ENCODE peak calls at places on chromosomes 6 and 20, in nine cellular contexts. A is stomach, X is testis, C is tibial artery, I is heart right ventricle, K is MM.1S, B is PC-3, V is hepatocyte, M is AG04450. H is an unnamed sample.
A peak's percentile ranks its signal among the peaks of the same experiment; 100 is the strongest.

GRCh38 chr6:22970004-22970403 is 400.6 kb downstream of the HDGFL1 start:
- DNase-seq in A (no peak), X (no peak), C (no peak), I (no peak), K (peak; percentile 28), B (no peak), V (no peak), M (no peak), H (no peak)

GRCh38 chr6:157107915-157108651 is 215.2 kb downstream of the TMEM242 start:
- DNase-seq in A (no peak), X (no peak), C (no peak), I (no peak), K (no peak), B (peak; percentile 82), V (peak; percentile 59), M (peak; percentile 74), H (no peak)

GRCh38 chr20:4896971-4897497 is 104.3 kb downstream of the SLC23A2 start:
- DNase-seq in A (no peak), X (no peak), C (no peak), I (no peak), K (peak; percentile 85), B (peak; percentile 66), V (peak; percentile 40), M (no peak), H (no peak)

GRCh38 chr20:32126919-32127318 is 17.4 kb downstream of the TM9SF4 start:
- DNase-seq in A (no peak), X (no peak), C (no peak), I (no peak), K (no peak), B (no peak), V (no peak), M (no peak), H (no peak)

GRCh38 chr6:47057830-47058540 is 15.9 kb upstream of the ADGRF1 start:
- DNase-seq in A (no peak), X (no peak), C (no peak), I (no peak), K (no peak), B (peak; percentile 98), V (no peak), M (no peak), H (no peak)

GRCh38 chr20:53611449-53611894 is 17.8 kb upstream of the ZNF217 start:
- DNase-seq in A (peak; percentile 25), X (peak; percentile 26), C (peak; percentile 66), I (peak; percentile 29), K (peak; percentile 76), B (peak; percentile 90), V (peak; percentile 70), M (peak; percentile 92), H (no peak)

GRCh38 chr20:44796311-44796710 is 14.0 kb downstream of the RIMS4 start:
- DNase-seq in A (no peak), X (no peak), C (no peak), I (no peak), K (no peak), B (no peak), V (no peak), M (no peak), H (no peak)

GRCh38 chr20:24439737-24440136 is 29.7 kb upstream of the SYNDIG1 start:
- DNase-seq in A (no peak), X (no peak), C (no peak), I (no peak), K (no peak), B (no peak), V (no peak), M (no peak), H (no peak)

GRCh38 chr6:74170118-74170517 is 474.1 kb downstream of the CD109 start:
- DNase-seq in A (no peak), X (no peak), C (no peak), I (no peak), K (no peak), B (no peak), V (no peak), M (peak; percentile 98), H (no peak)

GRCh38 chr20:33092361-33092760 is 12.9 kb downstream of the BPIFB4 start:
- DNase-seq in A (no peak), X (no peak), C (no peak), I (no peak), K (no peak), B (no peak), V (no peak), M (no peak), H (no peak)

GRCh38 chr6:44224154-44224977 is 971 bp downstream of the SLC29A1 start:
- DNase-seq in A (no peak), X (no peak), C (no peak), I (no peak), K (no peak), B (peak; percentile 44), V (no peak), M (no peak), H (no peak)

GRCh38 chr6:126039284-126039683 is 52.9 kb downstream of the TRMT11 start:
- DNase-seq in A (no peak), X (no peak), C (no peak), I (no peak), K (no peak), B (peak; percentile 60), V (no peak), M (no peak), H (no peak)

GRCh38 chr6:43950731-43951062 is 176.6 kb downstream of the MRPL14 start:
- DNase-seq in A (no peak), X (no peak), C (peak; percentile 25), I (no peak), K (no peak), B (no peak), V (no peak), M (no peak), H (no peak)

GRCh38 chr20:45229264-45230056 is 8.3 kb downstream of the SEMG2 start:
- DNase-seq in A (peak; percentile 63), X (peak; percentile 70), C (no peak), I (no peak), K (peak; percentile 46), B (peak; percentile 91), V (peak; percentile 46), M (no peak), H (no peak)

DNA sequence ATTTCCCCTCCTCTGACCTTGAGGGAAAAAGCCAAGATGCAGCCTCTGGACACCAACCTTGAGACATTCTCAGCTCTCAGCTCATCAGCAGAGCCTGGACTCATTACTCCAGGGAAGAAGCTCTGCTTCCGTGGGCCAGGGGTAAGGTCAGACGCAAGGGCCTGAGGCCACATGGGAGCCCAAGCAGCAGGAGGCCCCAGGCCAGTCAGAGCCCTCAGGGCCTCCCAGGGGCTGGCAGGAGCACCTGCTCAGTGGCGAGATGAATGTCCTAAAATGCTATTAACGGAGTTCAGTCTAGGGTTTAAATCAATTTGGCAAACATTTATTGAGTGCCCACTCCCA is 208.6 kb downstream of the ERMARD start:
- DNase-seq in A (no peak), X (no peak), C (peak; percentile 46), I (no peak), K (no peak), B (no peak), V (no peak), M (no peak), H (no peak)
- H3K27ac ChIP-seq in A (no peak overlapping the region), X (no peak overlapping the region), C (no peak overlapping the region), I (no peak overlapping the region), K (no peak overlapping the region), B (no peak overlapping the region), V (no peak overlapping the region), M (no peak overlapping the region), H (no peak overlapping the region)

GRCh38 chr6:26472549-26473245 is 14.9 kb downstream of the BTN2A1 start:
- DNase-seq in A (no peak), X (no peak), C (no peak), I (no peak), K (no peak), B (no peak), V (no peak), M (no peak), H (no peak)

GRCh38 chr6:26474439-26474881 is 16.7 kb downstream of the BTN2A1 start:
- DNase-seq in A (no peak), X (no peak), C (no peak), I (no peak), K (no peak), B (no peak), V (no peak), M (no peak), H (no peak)

GRCh38 chr6:26471970-26472369 is 14.2 kb downstream of the BTN2A1 start:
- DNase-seq in A (no peak), X (no peak), C (no peak), I (no peak), K (no peak), B (no peak), V (no peak), M (no peak), H (no peak)

GRCh38 chr6:26473758-26474438 is 16.1 kb downstream of the BTN2A1 start:
- DNase-seq in A (peak; percentile 87), X (peak; percentile 88), C (peak; percentile 92), I (peak; percentile 87), K (peak; percentile 92), B (peak; percentile 94), V (peak; percentile 86), M (peak; percentile 87), H (no peak)

DNA sequence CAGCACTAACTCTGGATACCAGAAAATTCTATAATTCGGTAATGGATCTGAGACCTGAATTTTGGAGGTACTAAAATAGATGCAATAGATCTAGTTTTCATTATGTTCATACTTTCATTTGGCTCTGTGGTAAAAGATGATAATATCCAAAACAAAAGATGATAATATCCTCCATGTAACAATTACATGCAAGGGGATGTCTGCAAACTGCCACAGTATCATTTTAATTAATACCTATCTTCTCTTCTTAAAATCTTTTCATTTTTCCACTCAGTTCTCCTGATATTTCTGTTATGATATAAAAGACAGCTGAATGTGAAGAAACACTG is 15.6 kb downstream of the BTN2A1 start:
- DNase-seq in A (no peak), X (no peak), C (no peak), I (no peak), K (no peak), B (no peak), V (no peak), M (no peak), H (no peak)
- H3K27ac ChIP-seq in A (peak overlapping the region; percentile 92), X (peak overlapping the region; percentile 91), C (peak overlapping the region; percentile 83), I (peak overlapping the region; percentile 91), K (peak overlapping the region; percentile 83), B (peak overlapping the region; percentile 52), V (peak overlapping the region; percentile 81), M (no peak overlapping the region), H (no peak overlapping the region)

DNA sequence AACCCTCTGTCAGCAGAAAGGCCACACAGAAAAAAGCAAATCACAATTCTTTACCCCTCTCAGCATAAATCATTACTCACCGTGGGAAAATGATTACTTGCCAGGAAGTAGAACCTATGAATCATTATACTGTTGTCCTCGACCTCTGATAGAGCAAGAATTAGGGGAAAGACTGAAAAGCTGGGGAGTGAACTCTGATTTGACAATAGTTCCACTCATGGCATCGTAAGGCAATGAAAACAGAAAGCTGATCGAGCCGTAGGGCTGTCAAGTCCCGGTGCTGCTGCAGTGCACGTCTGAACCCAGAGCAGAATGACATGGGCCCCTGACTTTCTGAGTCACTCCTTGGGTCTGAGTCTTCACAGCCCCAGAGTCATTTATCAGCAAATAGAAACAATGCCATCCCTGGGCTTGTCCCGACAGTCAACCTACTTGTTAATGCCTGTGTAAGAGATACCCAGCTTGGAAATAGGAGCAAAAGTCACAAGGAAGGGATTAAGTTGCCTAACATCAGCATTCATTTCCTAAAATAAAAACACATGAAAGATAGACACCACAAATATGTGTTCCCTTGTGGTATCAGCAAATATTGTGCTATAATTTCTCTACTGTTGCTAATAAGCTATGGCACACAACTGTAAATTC is 224.8 kb upstream of the MARCKS start:
- DNase-seq in A (peak; percentile 45), X (no peak), C (peak; percentile 71), I (peak; percentile 40), K (peak; percentile 55), B (peak; percentile 89), V (peak; percentile 78), M (no peak), H (no peak)
- H3K27ac ChIP-seq in A (peak overlapping the region; percentile 79), X (no peak overlapping the region), C (peak overlapping the region; percentile 58), I (peak overlapping the region; percentile 7), K (peak overlapping the region; percentile 98), B (peak overlapping the region; percentile 97), V (peak overlapping the region; percentile 88), M (peak overlapping the region; percentile 55), H (no peak overlapping the region)

GRCh38 chr6:37019065-37019450 is 13.6 kb downstream of the FGD2 start:
- DNase-seq in A (no peak), X (no peak), C (no peak), I (no peak), K (no peak), B (peak; percentile 93), V (no peak), M (no peak), H (no peak)
- H3K27ac ChIP-seq in A (peak overlapping the region; percentile 2), X (no peak overlapping the region), C (no peak overlapping the region), I (peak overlapping the region; percentile 42), K (no peak overlapping the region), B (peak overlapping the region; percentile 70), V (no peak overlapping the region), M (peak overlapping the region; percentile 2), H (no peak overlapping the region)

H was measured in iPS DF 6.9.